ENCODE peak calls at places on chromosomes 2 and 18, in six cellular contexts. A is right lobe of liver; R is CD4-positive, alpha-beta T cell; H is breast epithelium; I is upper lobe of right lung; J is heart right ventricle. V is an unnamed sample.

GRCh38 chr2:222311978-222312738 is 13.4 kb upstream of the PAX3 start:
- DNase-seq in A (peak; percentile 45), R (no peak), H (no peak), I (peak; percentile 46), J (no peak), V (no peak)

GRCh38 chr2:4882421-4882820 is 809.8 kb upstream of the SOX11 start:
- DNase-seq in A (no peak), R (no peak), H (no peak), I (no peak), J (no peak), V (no peak)

GRCh38 chr18:36412778-36413177 is 115.3 kb downstream of the FHOD3 start:
- DNase-seq in A (no peak), R (no peak), H (no peak), I (no peak), J (no peak), V (no peak)

GRCh38 chr2:25479761-25480160 is 138.0 kb upstream of the DNMT3A start:
- DNase-seq in A (no peak), R (no peak), H (peak; percentile 60), I (no peak), J (no peak), V (no peak)

GRCh38 chr2:241855245-241855887 is 3.3 kb downstream of the PDCD1 start:
- DNase-seq in A (peak; percentile 51), R (no peak), H (no peak), I (peak; percentile 58), J (no peak), V (no peak)

GRCh38 chr2:1990151-1990589 is 245.9 kb upstream of the PXDN start:
- DNase-seq in A (no peak), R (no peak), H (no peak), I (no peak), J (no peak), V (no peak)

GRCh38 chr2:11124760-11125068 is 30.6 kb upstream of the SLC66A3 start:
- DNase-seq in A (no peak), R (no peak), H (no peak), I (no peak), J (no peak), V (no peak)

GRCh38 chr18:75247601-75248421 is 37.2 kb downstream of the TSHZ1 start:
- DNase-seq in A (no peak), R (no peak), H (no peak), I (no peak), J (peak; percentile 20), V (no peak)

GRCh38 chr2:197929008-197929885 is 124.9 kb downstream of the PLCL1 start:
- DNase-seq in A (no peak), R (no peak), H (no peak), I (no peak), J (peak; percentile 20), V (no peak)

GRCh38 chr2:171279983-171280790 is 119.5 kb upstream of the TLK1 start:
- DNase-seq in A (no peak), R (no peak), H (no peak), I (no peak), J (no peak), V (no peak)

GRCh38 chr18:49031511-49032188 is 80.9 kb upstream of the SMAD7 start:
- DNase-seq in A (no peak), R (no peak), H (peak; percentile 15), I (peak; percentile 63), J (no peak), V (peak; percentile 56)

GRCh38 chr2:26612522-26613240 is 28.5 kb downstream of the CIB4 start:
- DNase-seq in A (no peak), R (no peak), H (no peak), I (peak; percentile 60), J (peak; percentile 63), V (no peak)

GRCh38 chr2:157831573-157832315 is 44.4 kb downstream of the ACVR1 start:
- DNase-seq in A (no peak), R (no peak), H (no peak), I (no peak), J (no peak), V (no peak)

GRCh38 chr2:139622691-139623090 is 842.5 kb upstream of the NXPH2 start:
- DNase-seq in A (no peak), R (no peak), H (no peak), I (no peak), J (no peak), V (no peak)

GRCh38 chr2:201122276-201122675 is 6.3 kb downstream of the CFLAR start:
- DNase-seq in A (no peak), R (no peak), H (no peak), I (no peak), J (no peak), V (no peak)

GRCh38 chr2:68279691-68280090 is 27.4 kb upstream of the PPP3R1 start:
- DNase-seq in A (no peak), R (no peak), H (no peak), I (no peak), J (no peak), V (no peak)

GRCh38 chr2:68272246-68272987 is 20.1 kb upstream of the PPP3R1 start:
- DNase-seq in A (no peak), R (no peak), H (no peak), I (no peak), J (no peak), V (no peak)

GRCh38 chr2:68278169-68278568 is 25.8 kb upstream of the PPP3R1 start:
- DNase-seq in A (no peak), R (no peak), H (no peak), I (no peak), J (no peak), V (no peak)

GRCh38 chr2:68274022-68274421 is 21.7 kb upstream of the PPP3R1 start:
- DNase-seq in A (no peak), R (no peak), H (no peak), I (no peak), J (no peak), V (no peak)
- TF ChIP-seq CTCF in A (no peak), R (no peak), H (no peak), I (no peak), J (no peak), V (no peak)

GRCh38 chr2:233417282-233417681 is 63.0 kb downstream of the DGKD start:
- DNase-seq in A (no peak), R (no peak), H (no peak), I (no peak), J (no peak), V (no peak)

GRCh38 chr2:233416199-233416598 is 61.9 kb downstream of the DGKD start:
- DNase-seq in A (no peak), R (no peak), H (no peak), I (no peak), J (no peak), V (no peak)

GRCh38 chr2:233414777-233415570 is 60.7 kb downstream of the DGKD start:
- DNase-seq in A (no peak), R (peak; percentile 37), H (peak; percentile 71), I (no peak), J (no peak), V (no peak)

GRCh38 chr2:233418052-233418760 is 63.9 kb downstream of the DGKD start:
- DNase-seq in A (no peak), R (no peak), H (no peak), I (no peak), J (no peak), V (no peak)

GRCh38 chr2:233416706-233417105 is 62.4 kb downstream of the DGKD start:
- DNase-seq in A (no peak), R (no peak), H (no peak), I (no peak), J (no peak), V (no peak)
- TF ChIP-seq CTCF in A (no peak), R (no peak), H (no peak), I (no peak), J (no peak), V (peak; percentile 34)

GRCh38 chr2:64359892-64360657 is 93.9 kb upstream of the LGALSL start:
- DNase-seq in A (no peak), R (no peak), H (peak; percentile 89), I (peak; percentile 73), J (peak; percentile 63), V (no peak)
- TF ChIP-seq CTCF in A (no peak), R (no peak), H (no peak), I (no peak), J (peak; percentile 8), V (peak; percentile 67)

GRCh38 chr2:167595021-167595420 is 652.4 kb downstream of the STK39 start:
- DNase-seq in A (no peak), R (no peak), H (no peak), I (no peak), J (no peak), V (no peak)
- TF ChIP-seq CTCF in A (no peak), R (no peak), H (no peak), I (no peak), J (no peak), V (no peak)

GRCh38 chr2:16034151-16034974 is 94.0 kb downstream of the MYCN start:
- DNase-seq in A (no peak), R (no peak), H (no peak), I (no peak), J (no peak), V (no peak)
- TF ChIP-seq CTCF in A (peak; percentile 18), R (no peak), H (no peak), I (no peak), J (no peak), V (peak; percentile 3)

DNA sequence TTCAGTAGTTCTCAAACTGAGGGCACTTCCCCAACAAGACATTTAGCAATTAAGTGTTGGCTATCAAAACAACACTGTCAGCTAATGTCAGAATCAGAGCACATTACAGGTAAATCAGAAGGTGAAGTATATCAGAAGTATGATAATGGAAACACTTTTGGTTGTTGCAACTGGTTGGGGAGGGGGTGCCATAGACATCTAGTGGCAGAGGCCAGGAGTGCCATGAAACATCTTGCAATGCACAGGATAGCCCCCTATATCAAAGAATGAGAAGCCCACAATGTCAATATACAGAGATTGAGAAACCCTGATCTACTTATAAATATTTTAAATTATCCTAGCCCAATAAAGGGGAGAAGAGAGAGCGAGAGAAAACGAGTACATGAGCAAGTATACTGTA is 4.9 kb upstream of the XPO1 start:
- DNase-seq in A (no peak), R (no peak), H (no peak), I (no peak), J (no peak), V (no peak)
- TF ChIP-seq CTCF in A (no peak), R (no peak), H (no peak), I (no peak), J (no peak), V (peak; percentile 23)